ENCODE peak calls at places on chromosomes 3 and 15, in six cellular contexts. E is WERI-Rb-1, W is B cell, O is hepatocyte, M is fibroblast of pulmonary artery, Y is KG1. N is an unnamed sample.

GRCh38 chr3:39144095-39144747 is 9.2 kb downstream of the CSRNP1 start:
- DNase-seq in Y (no peak), W (peak; percentile 37), M (no peak), O (peak; percentile 14), E (no peak), N (no peak)

GRCh38 chr3:185864767-185865166 is 39.9 kb upstream of the IGF2BP2 start:
- DNase-seq in E (no peak), Y (no peak), O (no peak), W (no peak), M (no peak), N (no peak)

GRCh38 chr15:62598217-62598616 is 433.1 kb upstream of the C2CD4B start:
- DNase-seq in W (no peak), O (no peak), M (no peak), E (no peak), Y (no peak), N (no peak)

GRCh38 chr3:177236704-177237103 is 39.4 kb upstream of the TBL1XR1 start:
- DNase-seq in O (no peak), Y (no peak), E (no peak), W (no peak), M (peak; percentile 10), N (no peak)

GRCh38 chr3:188242426-188243123 is 88.6 kb downstream of the LPP start:
- DNase-seq in Y (no peak), E (no peak), O (no peak), M (no peak), W (peak; percentile 69), N (no peak)

GRCh38 chr15:89457086-89457485 is 39.3 kb downstream of the RHCG start:
- DNase-seq in M (peak; percentile 27), Y (no peak), W (no peak), E (no peak), O (no peak), N (no peak)

GRCh38 chr15:89150286-89150685 is 62.0 kb downstream of the ABHD2 start:
- DNase-seq in W (no peak), O (no peak), E (no peak), M (no peak), Y (no peak), N (no peak)

GRCh38 chr15:85742186-85742751 is 52.5 kb downstream of the KLHL25 start:
- DNase-seq in M (peak; percentile 42), O (no peak), W (no peak), Y (no peak), E (no peak), N (no peak)

GRCh38 chr15:71125831-71126453 is 10.7 kb downstream of the THSD4 start:
- DNase-seq in E (peak; percentile 32), Y (no peak), O (no peak), M (no peak), W (no peak), N (no peak)

GRCh38 chr15:57031605-57032004 is 113.2 kb downstream of the TCF12 start:
- DNase-seq in O (peak; percentile 35), Y (no peak), M (peak; percentile 79), W (no peak), E (no peak), N (no peak)

GRCh38 chr3:27360113-27361078 is 8.8 kb downstream of the NEK10 start:
- DNase-seq in W (peak; percentile 42), Y (no peak), E (no peak), O (peak; percentile 70), M (peak; percentile 43), N (peak; percentile 18)

GRCh38 chr3:123419850-123420292 is 29.0 kb downstream of the ADCY5 start:
- DNase-seq in O (no peak), E (no peak), W (no peak), M (no peak), Y (no peak), N (no peak)

GRCh38 chr3:38149701-38150100 is 11.2 kb downstream of the MYD88 start:
- DNase-seq in Y (peak; percentile 60), W (no peak), O (no peak), M (no peak), E (no peak), N (no peak)

GRCh38 chr15:78049691-78050440 is 27.6 kb downstream of the TBC1D2B start:
- DNase-seq in W (peak; percentile 43), E (no peak), O (peak; percentile 28), M (peak; percentile 75), Y (peak; percentile 64), N (no peak)

GRCh38 chr3:34387831-34388564 is 589.6 kb downstream of the PDCD6IP start:
- DNase-seq in O (no peak), Y (no peak), E (no peak), W (no peak), M (no peak), N (no peak)

GRCh38 chr3:2603734-2604297 is 505.1 kb downstream of the CNTN4 start:
- DNase-seq in M (no peak), O (peak; percentile 8), E (no peak), W (no peak), Y (no peak), N (no peak)

GRCh38 chr3:71973337-71974030 is 188.5 kb upstream of the PROK2 start:
- DNase-seq in Y (no peak), E (peak; percentile 70), M (no peak), O (no peak), W (no peak), N (no peak)

GRCh38 chr3:197183582-197183981 is 114.8 kb downstream of the DLG1 start:
- DNase-seq in E (no peak), M (no peak), O (no peak), W (no peak), Y (no peak), N (no peak)

GRCh38 chr3:16084887-16085286 is 89.6 kb upstream of the GALNT15 start:
- DNase-seq in E (no peak), W (no peak), O (no peak), M (peak; percentile 91), Y (no peak), N (no peak)

GRCh38 chr3:128591728-128592426 is 58.7 kb downstream of the RPN1 start:
- DNase-seq in O (no peak), Y (peak; percentile 76), E (no peak), W (no peak), M (no peak), N (no peak)

GRCh38 chr15:31221936-31222515 is 104.6 kb upstream of the KLF13 start:
- DNase-seq in Y (no peak), O (peak; percentile 38), E (no peak), W (no peak), M (no peak), N (no peak)

GRCh38 chr15:62382046-62382445 is 217.0 kb upstream of the C2CD4B start:
- DNase-seq in Y (no peak), W (no peak), M (no peak), E (no peak), O (no peak), N (no peak)

GRCh38 chr3:156633335-156633734 is 41.1 kb upstream of the TIPARP start:
- DNase-seq in M (peak; percentile 83), W (no peak), E (no peak), Y (no peak), O (no peak), N (no peak)

GRCh38 chr3:3178498-3179328 is 778 bp downstream of the CRBN start:
- DNase-seq in O (no peak), Y (no peak), M (no peak), W (no peak), E (no peak), N (no peak)

GRCh38 chr3:111359261-111360030 is 182.6 kb upstream of the CD96 start:
- DNase-seq in O (no peak), E (no peak), W (no peak), M (no peak), Y (no peak), N (no peak)

GRCh38 chr15:96047255-96047931 is 283.1 kb upstream of the NR2F2 start:
- DNase-seq in W (no peak), E (no peak), M (peak; percentile 90), Y (no peak), O (no peak), N (no peak)